ENCODE peak calls at places on chromosomes 2 and 18, in five cellular contexts. H, T, F, P and R are unnamed samples.

GRCh38 chr2:220275454-220275853 is 648.0 kb downstream of the SLC4A3 start:
- DNase-seq in H (peak; percentile 23), T (no peak), F (no peak), P (no peak), R (no peak)

GRCh38 chr2:215812966-215813365 is 200.4 kb downstream of the MREG start:
- DNase-seq in H (peak; percentile 70), T (no peak), F (no peak), P (no peak), R (no peak)

GRCh38 chr2:231321556-231322334 is 73.8 kb upstream of the B3GNT7 start:
- DNase-seq in H (no peak), T (no peak), F (no peak), P (no peak), R (no peak)

GRCh38 chr2:174568425-174568824 is 29.2 kb downstream of the WIPF1 start:
- DNase-seq in H (no peak), T (no peak), F (no peak), P (no peak), R (no peak)

GRCh38 chr2:102315850-102316370 is 4.5 kb downstream of the IL1RL1 start:
- DNase-seq in H (no peak), T (no peak), F (no peak), P (no peak), R (no peak)

GRCh38 chr2:47271054-47272000 is 116.2 kb upstream of the STPG4 start:
- DNase-seq in H (no peak), T (no peak), F (peak; percentile 19), P (no peak), R (no peak)

GRCh38 chr2:46983065-46983801 is 67.6 kb upstream of the MCFD2 start:
- DNase-seq in H (peak; percentile 80), T (no peak), F (peak; percentile 94), P (no peak), R (peak; percentile 91)

GRCh38 chr2:26732446-26732845 is 31.6 kb upstream of the SLC35F6 start:
- DNase-seq in H (no peak), T (no peak), F (no peak), P (no peak), R (no peak)

GRCh38 chr2:201857326-201857725 is 51.0 kb downstream of the CDK15 start:
- DNase-seq in H (no peak), T (no peak), F (no peak), P (no peak), R (no peak)

GRCh38 chr2:50049237-50049636 is 894.9 kb upstream of the FSHR start:
- DNase-seq in H (no peak), T (no peak), F (no peak), P (peak; percentile 32), R (no peak)

GRCh38 chr2:152250421-152251100 is 75.0 kb upstream of the STAM2 start:
- DNase-seq in H (no peak), T (no peak), F (no peak), P (no peak), R (no peak)

GRCh38 chr2:229130522-229130921 is 140.6 kb downstream of the PID1 start:
- DNase-seq in H (no peak), T (no peak), F (no peak), P (peak; percentile 27), R (no peak)

GRCh38 chr2:219269362-219270054 is 9.7 kb upstream of the DNAJB2 start:
- DNase-seq in H (no peak), T (no peak), F (no peak), P (peak; percentile 68), R (no peak)

GRCh38 chr2:156423674-156424282 is 12.4 kb upstream of the GPD2 start:
- DNase-seq in H (no peak), T (no peak), F (no peak), P (no peak), R (no peak)

GRCh38 chr2:99615247-99615771 is 125.5 kb upstream of the REV1 start:
- DNase-seq in H (peak; percentile 38), T (peak; percentile 21), F (no peak), P (no peak), R (no peak)

GRCh38 chr18:49013961-49014604 is 63.3 kb upstream of the SMAD7 start:
- DNase-seq in H (no peak), T (no peak), F (no peak), P (peak; percentile 4), R (no peak)

GRCh38 chr2:177730363-177730762 is 337.8 kb downstream of the AGPS start:
- DNase-seq in H (no peak), T (no peak), F (no peak), P (no peak), R (no peak)

GRCh38 chr2:24984912-24985311 is 13.2 kb upstream of the DNAJC27 start:
- DNase-seq in H (peak; percentile 14), T (no peak), F (no peak), P (peak; percentile 71), R (no peak)

GRCh38 chr2:54669677-54670484 is 53.6 kb upstream of the EML6 start:
- DNase-seq in H (peak; percentile 81), T (no peak), F (no peak), P (peak; percentile 71), R (no peak)

GRCh38 chr18:2325308-2325849 is 245.9 kb downstream of the METTL4 start:
- DNase-seq in H (no peak), T (no peak), F (no peak), P (peak; percentile 54), R (peak; percentile 52)

GRCh38 chr2:23402205-23402740 is 17.3 kb downstream of the KLHL29 start:
- DNase-seq in H (no peak), T (no peak), F (no peak), P (no peak), R (no peak)
- H2AFZ ChIP-seq in H (no peak overlapping the region), T (no peak overlapping the region), F (no peak overlapping the region), P (no peak overlapping the region), R (no peak overlapping the region)

DNA sequence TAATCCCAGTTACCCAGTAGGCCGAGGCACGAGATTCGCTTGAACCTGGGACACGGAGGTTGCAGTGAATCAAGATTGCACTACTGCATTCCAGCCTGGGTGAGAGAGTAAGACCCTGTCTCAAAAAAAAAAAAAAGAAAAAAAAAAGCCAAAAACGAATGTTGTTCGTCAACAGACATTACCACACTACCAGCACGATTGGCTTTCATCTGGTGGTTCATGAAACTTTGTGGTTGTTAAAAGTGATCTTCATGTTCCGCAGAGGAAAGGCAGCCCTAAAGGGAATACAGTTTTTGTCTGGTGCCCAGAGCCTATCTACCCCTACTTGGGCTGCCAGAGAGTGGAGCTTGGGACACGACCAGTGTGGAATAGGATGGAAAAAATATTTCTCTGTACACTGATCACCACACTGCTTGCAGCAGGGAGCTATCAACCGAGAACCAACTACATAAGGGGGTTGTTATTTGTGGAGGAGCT is 13.6 kb upstream of the CXCR4 start:
- DNase-seq in H (no peak), T (no peak), F (peak; percentile 55), P (no peak), R (no peak)
- H2AFZ ChIP-seq in H (no peak overlapping the region), T (no peak overlapping the region), F (peak overlapping the region; percentile 1), P (no peak overlapping the region), R (no peak overlapping the region)

GRCh38 chr2:145006957-145007672 is 487.2 kb upstream of the ZEB2 start:
- DNase-seq in H (peak; percentile 99), T (no peak), F (no peak), P (peak; percentile 6), R (no peak)

GRCh38 chr2:145012214-145012670 is 492.3 kb upstream of the ZEB2 start:
- DNase-seq in H (peak; percentile 37), T (no peak), F (no peak), P (peak; percentile 55), R (no peak)

GRCh38 chr2:145007673-145008263 is 487.8 kb upstream of the ZEB2 start:
- DNase-seq in H (no peak), T (no peak), F (no peak), P (no peak), R (no peak)

GRCh38 chr2:145012806-145013205 is 492.9 kb upstream of the ZEB2 start:
- DNase-seq in H (no peak), T (no peak), F (no peak), P (no peak), R (peak; percentile 83)

DNA sequence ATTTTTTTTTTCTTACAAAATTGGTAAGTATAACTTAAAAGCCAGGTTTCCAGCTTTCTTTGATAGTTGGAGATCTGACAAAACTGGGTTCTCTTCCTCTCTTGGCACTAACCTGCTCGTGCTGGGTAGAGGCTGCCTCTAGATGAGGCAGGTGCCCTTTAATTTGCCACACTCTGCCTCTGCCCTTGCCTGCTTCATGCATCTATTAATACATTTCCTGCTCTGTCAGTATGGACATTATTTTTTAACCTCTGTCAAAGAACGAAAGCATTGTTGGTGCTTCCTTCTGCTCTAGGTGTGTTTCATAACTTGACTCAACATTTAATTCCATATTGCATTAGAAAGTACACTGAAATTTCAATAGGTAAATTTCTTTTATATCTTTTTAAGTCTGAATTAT is 490.7 kb upstream of the ZEB2 start:
- DNase-seq in H (no peak), T (no peak), F (peak; percentile 4), P (no peak), R (peak; percentile 61)
- H2AFZ ChIP-seq in H (no peak overlapping the region), T (no peak overlapping the region), F (no peak overlapping the region), P (no peak overlapping the region), R (no peak overlapping the region)

DNA sequence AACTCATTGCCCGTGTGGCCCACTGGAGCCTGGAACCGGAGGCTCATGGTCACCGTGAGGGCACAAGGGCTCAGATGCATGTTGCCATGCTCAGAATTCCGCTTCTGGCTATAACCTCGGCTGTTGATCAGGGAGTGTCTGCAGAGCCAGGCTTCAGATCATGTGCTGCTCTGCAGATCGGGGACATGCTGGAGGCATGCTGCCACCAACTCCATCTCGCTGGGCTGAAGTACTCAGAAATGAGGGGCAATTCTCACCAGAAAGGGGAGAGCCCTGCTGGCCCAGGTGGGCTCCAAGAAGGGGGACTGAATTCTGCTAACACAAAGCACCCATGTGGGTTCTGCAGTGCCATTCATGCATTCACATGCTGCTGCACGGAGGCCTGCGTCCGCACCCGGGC is 269.2 kb upstream of the PXDN start:
- DNase-seq in H (no peak), T (no peak), F (no peak), P (no peak), R (no peak)
- H2AFZ ChIP-seq in H (no peak overlapping the region), T (no peak overlapping the region), F (no peak overlapping the region), P (no peak overlapping the region), R (no peak overlapping the region)

DNA sequence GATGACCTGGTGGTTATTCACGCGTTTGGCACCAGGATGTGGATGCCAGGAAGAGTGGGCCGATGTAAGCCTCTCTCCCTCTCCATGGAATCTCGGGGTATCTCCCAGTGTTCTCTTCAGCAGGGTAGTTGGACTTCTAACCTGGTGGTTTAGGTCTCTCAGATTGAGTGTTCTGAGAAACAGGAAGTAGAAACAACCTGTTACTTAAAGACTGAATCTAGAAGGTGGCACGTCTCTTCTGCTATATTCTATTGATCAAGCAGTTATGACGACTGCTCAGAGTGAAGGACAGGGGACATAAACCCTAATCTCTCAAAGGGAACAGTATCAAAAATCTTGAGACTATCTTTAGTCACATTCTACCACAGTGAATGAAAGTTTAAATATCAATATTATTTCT is 918.7 kb upstream of the PIK3C3 start:
- DNase-seq in H (no peak), T (no peak), F (no peak), P (no peak), R (no peak)
- H2AFZ ChIP-seq in H (no peak overlapping the region), T (no peak overlapping the region), F (no peak overlapping the region), P (no peak overlapping the region), R (no peak overlapping the region)

GRCh38 chr2:9656270-9656766 is 25.5 kb upstream of the YWHAQ start:
- DNase-seq in H (peak; percentile 98), T (no peak), F (no peak), P (no peak), R (no peak)
- H2AFZ ChIP-seq in H (no peak overlapping the region), T (no peak overlapping the region), F (no peak overlapping the region), P (no peak overlapping the region), R (no peak overlapping the region)

GRCh38 chr2:206353685-206354084 is 79.2 kb downstream of the ZDBF2 start:
- DNase-seq in H (peak; percentile 16), T (peak; percentile 8), F (peak; percentile 11), P (no peak), R (peak; percentile 55)
- H2AFZ ChIP-seq in H (no peak overlapping the region), T (no peak overlapping the region), F (no peak overlapping the region), P (no peak overlapping the region), R (peak overlapping the region; percentile 52)